ENCODE peak calls at places on chromosome 22, in five cellular contexts. Y, F, N, H and S are unnamed samples.

GRCh38 chr22:32775957-32776356 is 25.5 kb upstream of the TIMP3 start:
- DNase-seq in F (no peak), Y (no peak), N (no peak), H (no peak), S (no peak)

GRCh38 chr22:28761449-28761755 is 11.1 kb upstream of the CCDC117 start:
- DNase-seq in Y (no peak), H (no peak), N (no peak), F (no peak), S (no peak)

GRCh38 chr22:49820984-49821383 is 6.7 kb downstream of the BRD1 start:
- DNase-seq in H (no peak), Y (no peak), F (no peak), N (no peak), S (no peak)

GRCh38 chr22:48718818-48719500 is 1108.7 kb downstream of the BRD1 start:
- DNase-seq in N (no peak), H (no peak), Y (peak), F (no peak), S (no peak)

GRCh38 chr22:28075260-28075981 is 156.4 kb upstream of the PITPNB start:
- DNase-seq in N (peak), H (peak), Y (peak), F (peak), S (peak)

GRCh38 chr22:44933829-44934735 is 75.7 kb downstream of the PHF21B start:
- DNase-seq in F (no peak), Y (no peak), N (no peak), H (no peak), S (no peak)

GRCh38 chr22:45831394-45831793 is 145.6 kb downstream of the WNT7B start:
- DNase-seq in N (no peak), Y (peak), F (no peak), H (no peak), S (no peak)

GRCh38 chr22:46287873-46288751 is 8.6 kb upstream of the GTSE1 start:
- DNase-seq in F (peak), N (no peak), H (no peak), Y (no peak), S (no peak)

DNA sequence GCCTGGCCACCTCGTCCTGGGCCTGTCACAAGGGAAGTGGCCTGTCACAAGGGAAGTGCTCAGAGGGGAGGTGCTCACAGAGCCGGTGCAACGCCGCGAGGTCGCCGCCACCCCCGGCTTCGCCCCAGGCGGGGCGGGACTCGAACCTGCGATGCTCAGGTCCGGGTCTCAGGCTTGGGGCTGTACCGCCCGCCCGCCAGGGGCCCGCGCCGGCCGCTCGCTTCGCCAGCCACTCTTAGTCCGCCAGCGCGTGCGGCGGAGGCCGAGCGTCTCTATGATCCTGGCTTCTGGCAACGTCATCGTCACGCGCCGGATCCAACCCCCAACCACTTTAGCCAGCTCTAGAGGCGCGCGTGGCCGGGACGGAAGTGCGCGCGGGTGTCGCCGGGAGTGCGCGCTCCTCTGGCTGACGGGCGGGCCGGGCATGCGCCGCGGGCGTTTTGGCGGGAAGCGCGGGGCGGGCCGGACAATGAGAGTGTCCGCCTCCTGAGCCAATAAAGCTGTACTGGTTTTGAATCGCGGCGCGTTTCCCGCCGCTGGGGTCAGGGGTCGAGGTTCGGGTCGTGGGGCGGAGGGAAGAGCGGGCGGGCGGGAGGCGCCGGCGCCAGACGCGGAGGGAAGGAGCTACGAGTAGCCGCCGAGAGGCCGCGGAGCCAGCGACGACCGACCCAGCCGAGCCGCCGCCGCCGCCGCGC is at the start of gene TRMT2A:
- DNase-seq in H (peak), Y (peak), F (peak), N (peak), S (peak)
- TF ChIP-seq CTCF in H (no peak), Y (no peak), F (peak), N (peak), S (peak)

DNA sequence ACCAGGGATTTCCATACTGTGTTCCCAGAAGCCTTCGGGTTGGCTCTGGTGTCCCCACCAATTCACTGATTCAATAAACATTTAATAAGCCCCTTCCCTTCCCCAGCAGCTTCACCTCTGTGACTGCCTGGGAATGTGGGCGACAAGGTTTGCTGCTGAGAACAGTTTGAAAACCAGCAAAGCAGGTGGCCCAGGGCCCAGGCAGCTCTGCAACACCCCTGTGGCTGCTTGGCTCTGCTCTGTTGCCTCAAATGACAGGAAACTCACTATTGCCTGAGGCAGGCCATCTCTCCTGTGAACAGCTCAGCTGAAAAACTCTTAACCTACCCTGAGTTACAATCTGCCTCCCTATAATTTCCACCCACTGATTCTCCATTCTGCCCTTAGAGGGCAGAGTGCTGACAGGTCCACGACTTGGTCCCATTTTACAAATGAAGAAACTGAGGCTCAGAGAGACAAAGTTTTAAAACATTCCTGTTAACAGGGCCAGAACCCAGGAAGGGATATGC is 10.5 kb downstream of the ADORA2A start:
- DNase-seq in N (no peak), F (no peak), Y (peak), H (no peak), S (no peak)
- H3K4me3 ChIP-seq in N (no peak), F (no peak), Y (no peak), H (no peak), S (no peak)

GRCh38 chr22:22200569-22201184 is 43.9 kb upstream of the VPREB1 start:
- DNase-seq in H (no peak), N (no peak), F (no peak), Y (no peak), S (no peak)

GRCh38 chr22:22199634-22200033 is 45.0 kb upstream of the VPREB1 start:
- DNase-seq in Y (no peak), F (no peak), H (no peak), N (no peak), S (no peak)

GRCh38 chr22:22203048-22203971 is 41.3 kb upstream of the VPREB1 start:
- DNase-seq in N (no peak), F (no peak), H (no peak), Y (no peak), S (no peak)

GRCh38 chr22:22201925-22202343 is 42.7 kb upstream of the VPREB1 start:
- DNase-seq in N (no peak), H (no peak), F (no peak), Y (no peak), S (no peak)

DNA sequence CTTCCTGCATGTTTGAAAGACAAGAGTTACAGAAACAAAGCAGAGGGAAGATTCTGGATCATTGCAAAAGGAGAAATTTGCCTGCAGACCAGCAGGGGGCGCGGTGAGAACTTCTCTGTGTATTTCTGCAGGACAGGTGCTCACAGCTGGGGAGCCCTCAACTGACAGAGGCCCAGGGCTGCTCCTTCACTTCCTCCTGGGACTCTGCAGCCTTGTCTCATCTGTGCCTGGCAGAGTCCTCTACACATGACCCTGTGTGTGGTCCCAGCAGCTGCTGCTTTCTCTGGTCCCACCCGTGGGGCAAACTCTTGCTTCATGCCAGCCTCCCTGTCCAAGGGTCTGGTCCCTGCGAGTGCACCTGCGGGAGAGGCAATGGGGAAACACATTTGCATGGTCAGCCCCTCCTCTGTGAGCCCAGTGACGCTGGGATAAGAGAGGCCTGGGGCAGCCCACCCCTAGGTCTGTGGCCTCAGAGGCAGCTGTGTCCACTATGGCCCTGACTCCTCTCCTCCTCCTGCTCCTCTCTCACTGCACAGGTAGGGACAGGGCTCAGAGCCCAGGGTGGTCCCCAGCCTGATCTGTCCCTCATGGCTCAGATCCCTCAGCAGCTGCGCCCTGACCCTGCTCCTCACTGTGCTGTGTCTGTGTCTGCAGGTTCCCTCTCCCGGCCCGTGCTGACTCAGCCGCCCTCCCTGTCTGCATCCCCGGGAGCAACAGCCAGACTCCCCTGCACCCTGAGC is 43.2 kb upstream of the VPREB1 start:
- DNase-seq in Y (no peak), N (no peak), H (no peak), F (no peak), S (no peak)
- TF ChIP-seq CTCF in Y (peak), N (no peak), H (no peak), F (no peak), S (peak)

DNA sequence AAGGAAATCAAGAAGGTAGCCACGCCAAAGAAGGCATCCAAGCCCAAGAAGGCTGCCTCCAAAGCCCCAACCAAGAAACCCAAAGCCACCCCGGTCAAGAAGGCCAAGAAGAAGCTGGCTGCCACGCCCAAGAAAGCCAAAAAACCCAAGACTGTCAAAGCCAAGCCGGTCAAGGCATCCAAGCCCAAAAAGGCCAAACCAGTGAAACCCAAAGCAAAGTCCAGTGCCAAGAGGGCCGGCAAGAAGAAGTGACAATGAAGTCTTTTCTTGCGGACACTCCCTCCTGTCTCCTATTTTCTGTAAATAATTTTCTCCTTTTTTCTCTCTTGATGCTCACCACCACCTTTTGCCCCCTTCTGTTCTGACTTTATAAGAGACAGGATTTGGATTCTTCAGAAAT is 1.9 kb upstream of the GCAT start:
- DNase-seq in N (no peak), Y (no peak), H (no peak), F (no peak), S (no peak)
- H3K4me3 ChIP-seq in N (peak), Y (peak), H (peak), F (peak), S (peak)